ENCODE peak calls at places on chromosomes 12 and 14, in ten cellular contexts. One of them, this sample, is unnamed.

GRCh38 chr12:85923767-85924331 is 49.8 kb downstream of the NTS start:
- DNase-seq in ELF-1: no peak
- DNase-seq in AG04449: peak
- DNase-seq in anterior cingulate cortex: no peak
- DNase-seq in endothelial cell: no peak
- DNase-seq in upper lobe of right lung: no peak
- DNase-seq in lower leg skin: no peak
- DNase-seq in nucleus accumbens: no peak
- DNase-seq in brain pericyte: peak
- DNase-seq in NT2/D1: no peak
- DNase-seq in this sample: peak

GRCh38 chr12:109302358-109302757 is 6.7 kb downstream of the FOXN4 start:
- DNase-seq in ELF-1: no peak
- DNase-seq in AG04449: no peak
- DNase-seq in anterior cingulate cortex: no peak
- DNase-seq in endothelial cell: no peak
- DNase-seq in upper lobe of right lung: no peak
- DNase-seq in lower leg skin: no peak
- DNase-seq in nucleus accumbens: no peak
- DNase-seq in brain pericyte: no peak
- DNase-seq in NT2/D1: no peak
- DNase-seq in this sample: no peak

GRCh38 chr14:50795909-50796308 is 35.1 kb downstream of the NIN start:
- DNase-seq in ELF-1: no peak
- DNase-seq in AG04449: no peak
- DNase-seq in anterior cingulate cortex: no peak
- DNase-seq in endothelial cell: no peak
- DNase-seq in upper lobe of right lung: no peak
- DNase-seq in lower leg skin: no peak
- DNase-seq in nucleus accumbens: no peak
- DNase-seq in brain pericyte: no peak
- DNase-seq in NT2/D1: no peak
- DNase-seq in this sample: no peak

GRCh38 chr12:78149459-78149858 is 318.8 kb downstream of the NAV3 start:
- DNase-seq in ELF-1: no peak
- DNase-seq in AG04449: no peak
- DNase-seq in anterior cingulate cortex: peak
- DNase-seq in endothelial cell: no peak
- DNase-seq in upper lobe of right lung: no peak
- DNase-seq in lower leg skin: no peak
- DNase-seq in nucleus accumbens: no peak
- DNase-seq in brain pericyte: no peak
- DNase-seq in NT2/D1: no peak
- DNase-seq in this sample: no peak

GRCh38 chr14:20412422-20412821 is 879 bp downstream of the TEP1 start:
- DNase-seq in ELF-1: no peak
- DNase-seq in AG04449: no peak
- DNase-seq in anterior cingulate cortex: no peak
- DNase-seq in endothelial cell: no peak
- DNase-seq in upper lobe of right lung: no peak
- DNase-seq in lower leg skin: no peak
- DNase-seq in nucleus accumbens: no peak
- DNase-seq in brain pericyte: no peak
- DNase-seq in NT2/D1: no peak
- DNase-seq in this sample: peak

GRCh38 chr14:32813401-32813800 is 125.3 kb upstream of the NPAS3 start:
- DNase-seq in ELF-1: peak
- DNase-seq in AG04449: no peak
- DNase-seq in anterior cingulate cortex: no peak
- DNase-seq in endothelial cell: no peak
- DNase-seq in upper lobe of right lung: no peak
- DNase-seq in lower leg skin: no peak
- DNase-seq in nucleus accumbens: no peak
- DNase-seq in brain pericyte: no peak
- DNase-seq in NT2/D1: peak
- DNase-seq in this sample: no peak

GRCh38 chr12:49945394-49946080 is 5.0 kb upstream of the AQP2 start:
- DNase-seq in ELF-1: peak
- DNase-seq in AG04449: peak
- DNase-seq in anterior cingulate cortex: peak
- DNase-seq in endothelial cell: peak
- DNase-seq in upper lobe of right lung: peak
- DNase-seq in lower leg skin: peak
- DNase-seq in nucleus accumbens: peak
- DNase-seq in brain pericyte: peak
- DNase-seq in NT2/D1: peak
- DNase-seq in this sample: peak

GRCh38 chr12:14961466-14962155 is at the start of gene ARHGDIB:
- DNase-seq in ELF-1: no peak
- DNase-seq in AG04449: no peak
- DNase-seq in anterior cingulate cortex: no peak
- DNase-seq in endothelial cell: no peak
- DNase-seq in upper lobe of right lung: no peak
- DNase-seq in lower leg skin: peak
- DNase-seq in nucleus accumbens: no peak
- DNase-seq in brain pericyte: no peak
- DNase-seq in NT2/D1: no peak
- DNase-seq in this sample: no peak

GRCh38 chr12:777550-778047 is 25.2 kb downstream of the WNK1 start:
- DNase-seq in ELF-1: no peak
- DNase-seq in AG04449: no peak
- DNase-seq in anterior cingulate cortex: no peak
- DNase-seq in endothelial cell: no peak
- DNase-seq in upper lobe of right lung: no peak
- DNase-seq in lower leg skin: no peak
- DNase-seq in nucleus accumbens: no peak
- DNase-seq in brain pericyte: no peak
- DNase-seq in NT2/D1: no peak
- DNase-seq in this sample: no peak

GRCh38 chr12:65945457-65945856 is 121.2 kb downstream of the HMGA2 start:
- DNase-seq in ELF-1: no peak
- DNase-seq in AG04449: no peak
- DNase-seq in anterior cingulate cortex: no peak
- DNase-seq in endothelial cell: no peak
- DNase-seq in upper lobe of right lung: no peak
- DNase-seq in lower leg skin: no peak
- DNase-seq in nucleus accumbens: no peak
- DNase-seq in brain pericyte: no peak
- DNase-seq in NT2/D1: no peak
- DNase-seq in this sample: no peak

GRCh38 chr14:29521526-29522137 is 406.0 kb downstream of the PRKD1 start:
- DNase-seq in ELF-1: peak
- DNase-seq in AG04449: no peak
- DNase-seq in anterior cingulate cortex: no peak
- DNase-seq in endothelial cell: peak
- DNase-seq in upper lobe of right lung: no peak
- DNase-seq in lower leg skin: no peak
- DNase-seq in nucleus accumbens: no peak
- DNase-seq in brain pericyte: no peak
- DNase-seq in NT2/D1: peak
- DNase-seq in this sample: no peak

GRCh38 chr12:25249951-25250738 is 584 bp downstream of the KRAS start:
- DNase-seq in ELF-1: peak
- DNase-seq in AG04449: no peak
- DNase-seq in anterior cingulate cortex: no peak
- DNase-seq in endothelial cell: peak
- DNase-seq in upper lobe of right lung: peak
- DNase-seq in lower leg skin: peak
- DNase-seq in nucleus accumbens: peak
- DNase-seq in brain pericyte: no peak
- DNase-seq in NT2/D1: peak
- DNase-seq in this sample: peak

GRCh38 chr12:34105392-34105933 is 83.2 kb downstream of the ALG10 start:
- DNase-seq in ELF-1: no peak
- DNase-seq in AG04449: no peak
- DNase-seq in anterior cingulate cortex: no peak
- DNase-seq in endothelial cell: no peak
- DNase-seq in upper lobe of right lung: no peak
- DNase-seq in lower leg skin: no peak
- DNase-seq in nucleus accumbens: no peak
- DNase-seq in brain pericyte: no peak
- DNase-seq in NT2/D1: no peak
- DNase-seq in this sample: no peak

GRCh38 chr12:88623777-88624548 is 43.7 kb upstream of the KITLG start:
- DNase-seq in ELF-1: no peak
- DNase-seq in AG04449: no peak
- DNase-seq in anterior cingulate cortex: no peak
- DNase-seq in endothelial cell: no peak
- DNase-seq in upper lobe of right lung: no peak
- DNase-seq in lower leg skin: no peak
- DNase-seq in nucleus accumbens: no peak
- DNase-seq in brain pericyte: no peak
- DNase-seq in NT2/D1: no peak
- DNase-seq in this sample: no peak

This sample was measured in midbrain.